ENCODE peak calls at places on chromosomes 2 and 18, in eight cellular contexts. One of them, this sample, is unnamed.
A peak's percentile ranks its signal among the peaks of the same experiment; 100 is the strongest.

GRCh38 chr18:46416706-46417638 is 240.0 kb downstream of the LOXHD1 start:
- DNase-seq in astrocyte of the spinal cord: no peak
- DNase-seq in breast epithelium: no peak
- DNase-seq in fibroblast of lung: no peak
- DNase-seq in fibroblast of the aortic adventitia: no peak
- DNase-seq in Calu3: no peak
- DNase-seq in GM23338: peak; percentile 41
- DNase-seq in heart left ventricle: no peak
- DNase-seq in this sample: no peak

GRCh38 chr2:127025357-127026062 is 81.4 kb downstream of the BIN1 start:
- DNase-seq in astrocyte of the spinal cord: peak; percentile 81
- DNase-seq in GM23338: peak; percentile 90
- DNase-seq in heart left ventricle: peak; percentile 81
- DNase-seq in fibroblast of the aortic adventitia: peak; percentile 70
- DNase-seq in Calu3: peak; percentile 42
- DNase-seq in fibroblast of lung: peak; percentile 95
- DNase-seq in breast epithelium: no peak
- DNase-seq in this sample: no peak

GRCh38 chr2:54471221-54471711 is 15.1 kb downstream of the SPTBN1 start:
- DNase-seq in Calu3: peak; percentile 28
- DNase-seq in heart left ventricle: no peak
- DNase-seq in fibroblast of the aortic adventitia: peak; percentile 92
- DNase-seq in breast epithelium: no peak
- DNase-seq in fibroblast of lung: peak; percentile 90
- DNase-seq in GM23338: no peak
- DNase-seq in astrocyte of the spinal cord: peak; percentile 64
- DNase-seq in this sample: peak; percentile 53

GRCh38 chr2:118120001-118120400 is 31.7 kb downstream of the INSIG2 start:
- DNase-seq in fibroblast of lung: peak; percentile 36
- DNase-seq in astrocyte of the spinal cord: no peak
- DNase-seq in fibroblast of the aortic adventitia: peak; percentile 20
- DNase-seq in GM23338: no peak
- DNase-seq in heart left ventricle: no peak
- DNase-seq in Calu3: no peak
- DNase-seq in breast epithelium: no peak
- DNase-seq in this sample: no peak

GRCh38 chr18:5890606-5891360 is 4.5 kb downstream of the TMEM200C start:
- DNase-seq in breast epithelium: no peak
- DNase-seq in astrocyte of the spinal cord: no peak
- DNase-seq in fibroblast of lung: peak; percentile 51
- DNase-seq in fibroblast of the aortic adventitia: no peak
- DNase-seq in GM23338: peak; percentile 83
- DNase-seq in Calu3: no peak
- DNase-seq in heart left ventricle: peak; percentile 68
- DNase-seq in this sample: peak; percentile 67

GRCh38 chr2:45610281-45611019 is 617 bp downstream of the SRBD1 start:
- DNase-seq in breast epithelium: peak; percentile 27
- DNase-seq in fibroblast of the aortic adventitia: peak; percentile 72
- DNase-seq in astrocyte of the spinal cord: peak; percentile 69
- DNase-seq in fibroblast of lung: peak; percentile 62
- DNase-seq in Calu3: peak; percentile 56
- DNase-seq in heart left ventricle: peak; percentile 66
- DNase-seq in GM23338: peak; percentile 89
- DNase-seq in this sample: no peak

GRCh38 chr2:36367497-36368353 is 12.1 kb downstream of the CRIM1 start:
- DNase-seq in fibroblast of the aortic adventitia: peak; percentile 57
- DNase-seq in heart left ventricle: no peak
- DNase-seq in fibroblast of lung: peak; percentile 57
- DNase-seq in GM23338: peak; percentile 80
- DNase-seq in breast epithelium: no peak
- DNase-seq in astrocyte of the spinal cord: no peak
- DNase-seq in Calu3: peak; percentile 9
- DNase-seq in this sample: no peak

GRCh38 chr18:72161686-72162085 is 382.5 kb downstream of the CBLN2 start:
- DNase-seq in breast epithelium: no peak
- DNase-seq in heart left ventricle: no peak
- DNase-seq in Calu3: no peak
- DNase-seq in astrocyte of the spinal cord: peak; percentile 10
- DNase-seq in fibroblast of the aortic adventitia: no peak
- DNase-seq in GM23338: no peak
- DNase-seq in fibroblast of lung: peak; percentile 9
- DNase-seq in this sample: no peak

GRCh38 chr2:219126555-219126954 is 34.1 kb downstream of the NHEJ1 start:
- DNase-seq in heart left ventricle: no peak
- DNase-seq in astrocyte of the spinal cord: no peak
- DNase-seq in fibroblast of lung: no peak
- DNase-seq in GM23338: no peak
- DNase-seq in breast epithelium: no peak
- DNase-seq in fibroblast of the aortic adventitia: no peak
- DNase-seq in Calu3: no peak
- DNase-seq in this sample: no peak

GRCh38 chr2:98346259-98347236 is at the start of gene CNGA3:
- DNase-seq in heart left ventricle: no peak
- DNase-seq in fibroblast of lung: peak; percentile 31
- DNase-seq in GM23338: peak; percentile 72
- DNase-seq in breast epithelium: no peak
- DNase-seq in astrocyte of the spinal cord: peak; percentile 35
- DNase-seq in fibroblast of the aortic adventitia: peak; percentile 24
- DNase-seq in Calu3: peak; percentile 16
- DNase-seq in this sample: peak; percentile 78

GRCh38 chr2:88656690-88657089 is 29.4 kb upstream of the EIF2AK3 start:
- DNase-seq in Calu3: no peak
- DNase-seq in breast epithelium: no peak
- DNase-seq in GM23338: no peak
- DNase-seq in fibroblast of the aortic adventitia: peak; percentile 69
- DNase-seq in fibroblast of lung: peak; percentile 72
- DNase-seq in astrocyte of the spinal cord: no peak
- DNase-seq in heart left ventricle: no peak
- DNase-seq in this sample: no peak

GRCh38 chr2:175743020-175743419 is 259.0 kb downstream of the LNPK start:
- DNase-seq in GM23338: no peak
- DNase-seq in fibroblast of the aortic adventitia: peak; percentile 13
- DNase-seq in heart left ventricle: no peak
- DNase-seq in Calu3: no peak
- DNase-seq in breast epithelium: no peak
- DNase-seq in fibroblast of lung: peak; percentile 33
- DNase-seq in astrocyte of the spinal cord: no peak
- DNase-seq in this sample: no peak

GRCh38 chr18:75937306-75937705 is 509.8 kb upstream of the SMIM21 start:
- DNase-seq in astrocyte of the spinal cord: no peak
- DNase-seq in Calu3: no peak
- DNase-seq in breast epithelium: no peak
- DNase-seq in fibroblast of the aortic adventitia: no peak
- DNase-seq in GM23338: peak; percentile 50
- DNase-seq in heart left ventricle: no peak
- DNase-seq in fibroblast of lung: no peak
- DNase-seq in this sample: no peak

GRCh38 chr18:74841248-74841647 is 243.6 kb downstream of the ZNF407 start:
- DNase-seq in astrocyte of the spinal cord: no peak
- DNase-seq in GM23338: no peak
- DNase-seq in fibroblast of the aortic adventitia: no peak
- DNase-seq in Calu3: no peak
- DNase-seq in breast epithelium: no peak
- DNase-seq in fibroblast of lung: no peak
- DNase-seq in heart left ventricle: no peak
- DNase-seq in this sample: no peak

GRCh38 chr2:235848055-235848454 is 320.1 kb downstream of the GBX2 start:
- DNase-seq in astrocyte of the spinal cord: no peak
- DNase-seq in breast epithelium: no peak
- DNase-seq in heart left ventricle: no peak
- DNase-seq in GM23338: no peak
- DNase-seq in fibroblast of lung: no peak
- DNase-seq in fibroblast of the aortic adventitia: no peak
- DNase-seq in Calu3: no peak
- DNase-seq in this sample: no peak

GRCh38 chr2:74128206-74128605 is 19.5 kb downstream of the BOLA3 start:
- DNase-seq in Calu3: no peak
- DNase-seq in heart left ventricle: no peak
- DNase-seq in fibroblast of lung: no peak
- DNase-seq in GM23338: peak; percentile 72
- DNase-seq in astrocyte of the spinal cord: no peak
- DNase-seq in fibroblast of the aortic adventitia: no peak
- DNase-seq in breast epithelium: no peak
- DNase-seq in this sample: no peak
- TF ChIP-seq CTCF in Calu3: no peak
- TF ChIP-seq CTCF in heart left ventricle: no peak
- TF ChIP-seq CTCF in fibroblast of lung: peak; percentile 39
- TF ChIP-seq CTCF in GM23338: peak; percentile 77
- TF ChIP-seq CTCF in astrocyte of the spinal cord: peak; percentile 27
- TF ChIP-seq CTCF in fibroblast of the aortic adventitia: peak; percentile 19
- TF ChIP-seq CTCF in breast epithelium: no peak
- TF ChIP-seq CTCF in this sample: no peak

GRCh38 chr2:240876035-240876474 is 7.4 kb downstream of the AGXT start:
- DNase-seq in heart left ventricle: no peak
- DNase-seq in astrocyte of the spinal cord: no peak
- DNase-seq in GM23338: no peak
- DNase-seq in Calu3: no peak
- DNase-seq in fibroblast of lung: no peak
- DNase-seq in fibroblast of the aortic adventitia: no peak
- DNase-seq in breast epithelium: no peak
- DNase-seq in this sample: no peak

GRCh38 chr2:240875228-240876034 is 6.8 kb downstream of the AGXT start:
- DNase-seq in GM23338: no peak
- DNase-seq in heart left ventricle: no peak
- DNase-seq in fibroblast of the aortic adventitia: no peak
- DNase-seq in breast epithelium: no peak
- DNase-seq in fibroblast of lung: no peak
- DNase-seq in Calu3: no peak
- DNase-seq in astrocyte of the spinal cord: no peak
- DNase-seq in this sample: no peak

GRCh38 chr2:240878341-240878936 is 9.8 kb downstream of the AGXT start:
- DNase-seq in Calu3: no peak
- DNase-seq in breast epithelium: no peak
- DNase-seq in fibroblast of lung: no peak
- DNase-seq in fibroblast of the aortic adventitia: no peak
- DNase-seq in heart left ventricle: no peak
- DNase-seq in GM23338: no peak
- DNase-seq in astrocyte of the spinal cord: no peak
- DNase-seq in this sample: no peak

GRCh38 chr2:240877460-240878340 is 9.1 kb downstream of the AGXT start:
- DNase-seq in fibroblast of the aortic adventitia: no peak
- DNase-seq in GM23338: no peak
- DNase-seq in astrocyte of the spinal cord: no peak
- DNase-seq in breast epithelium: no peak
- DNase-seq in fibroblast of lung: no peak
- DNase-seq in heart left ventricle: no peak
- DNase-seq in Calu3: no peak
- DNase-seq in this sample: no peak

GRCh38 chr2:240876475-240877251 is 8.0 kb downstream of the AGXT start:
- DNase-seq in Calu3: no peak
- DNase-seq in fibroblast of the aortic adventitia: no peak
- DNase-seq in astrocyte of the spinal cord: no peak
- DNase-seq in heart left ventricle: no peak
- DNase-seq in fibroblast of lung: no peak
- DNase-seq in GM23338: no peak
- DNase-seq in breast epithelium: no peak
- DNase-seq in this sample: no peak
- TF ChIP-seq CTCF in Calu3: no peak
- TF ChIP-seq CTCF in fibroblast of the aortic adventitia: no peak
- TF ChIP-seq CTCF in astrocyte of the spinal cord: no peak
- TF ChIP-seq CTCF in heart left ventricle: no peak
- TF ChIP-seq CTCF in fibroblast of lung: no peak
- TF ChIP-seq CTCF in GM23338: no peak
- TF ChIP-seq CTCF in breast epithelium: no peak
- TF ChIP-seq CTCF in this sample: no peak

DNA sequence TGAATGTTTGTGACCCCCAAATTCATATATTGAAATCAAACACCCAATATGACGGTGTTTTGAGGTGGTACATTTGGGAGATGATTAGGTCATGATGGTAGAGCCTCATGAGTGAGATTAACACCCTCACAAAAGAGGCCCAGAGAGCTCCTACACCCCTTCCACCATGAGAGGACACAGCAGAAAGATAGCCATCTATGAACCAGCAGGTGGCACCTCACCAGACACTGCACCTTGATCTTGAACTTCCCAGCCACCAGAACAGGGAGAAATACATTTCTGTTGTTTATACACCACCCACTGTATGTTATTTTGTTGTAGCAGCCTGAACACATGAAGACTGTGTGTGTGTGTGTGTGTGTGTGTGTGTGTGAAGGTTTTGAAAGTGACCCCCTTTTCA is 58.1 kb downstream of the ST3GAL5 start:
- DNase-seq in astrocyte of the spinal cord: no peak
- DNase-seq in Calu3: no peak
- DNase-seq in heart left ventricle: no peak
- DNase-seq in breast epithelium: peak; percentile 4
- DNase-seq in GM23338: no peak
- DNase-seq in fibroblast of the aortic adventitia: no peak
- DNase-seq in fibroblast of lung: no peak
- DNase-seq in this sample: no peak
- TF ChIP-seq CTCF in astrocyte of the spinal cord: peak; percentile 13
- TF ChIP-seq CTCF in Calu3: no peak
- TF ChIP-seq CTCF in heart left ventricle: no peak
- TF ChIP-seq CTCF in breast epithelium: no peak
- TF ChIP-seq CTCF in GM23338: no peak
- TF ChIP-seq CTCF in fibroblast of the aortic adventitia: no peak
- TF ChIP-seq CTCF in fibroblast of lung: no peak
- TF ChIP-seq CTCF in this sample: no peak

GRCh38 chr18:79825913-79826312 is 28.2 kb downstream of the KCNG2 start:
- DNase-seq in heart left ventricle: peak; percentile 57
- DNase-seq in astrocyte of the spinal cord: no peak
- DNase-seq in fibroblast of lung: no peak
- DNase-seq in Calu3: no peak
- DNase-seq in GM23338: no peak
- DNase-seq in fibroblast of the aortic adventitia: no peak
- DNase-seq in breast epithelium: no peak
- DNase-seq in this sample: no peak

GRCh38 chr18:79823120-79823519 is 25.4 kb downstream of the KCNG2 start:
- DNase-seq in Calu3: no peak
- DNase-seq in fibroblast of lung: no peak
- DNase-seq in heart left ventricle: peak; percentile 56
- DNase-seq in breast epithelium: no peak
- DNase-seq in fibroblast of the aortic adventitia: no peak
- DNase-seq in astrocyte of the spinal cord: no peak
- DNase-seq in GM23338: no peak
- DNase-seq in this sample: no peak

GRCh38 chr18:79828258-79828657 is 30.5 kb downstream of the KCNG2 start:
- DNase-seq in fibroblast of lung: no peak
- DNase-seq in astrocyte of the spinal cord: no peak
- DNase-seq in fibroblast of the aortic adventitia: no peak
- DNase-seq in heart left ventricle: no peak
- DNase-seq in breast epithelium: no peak
- DNase-seq in GM23338: no peak
- DNase-seq in Calu3: no peak
- DNase-seq in this sample: no peak

GRCh38 chr18:79829136-79829854 is 31.6 kb downstream of the KCNG2 start:
- DNase-seq in heart left ventricle: no peak
- DNase-seq in fibroblast of the aortic adventitia: no peak
- DNase-seq in breast epithelium: no peak
- DNase-seq in fibroblast of lung: no peak
- DNase-seq in astrocyte of the spinal cord: no peak
- DNase-seq in Calu3: no peak
- DNase-seq in GM23338: no peak
- DNase-seq in this sample: no peak

DNA sequence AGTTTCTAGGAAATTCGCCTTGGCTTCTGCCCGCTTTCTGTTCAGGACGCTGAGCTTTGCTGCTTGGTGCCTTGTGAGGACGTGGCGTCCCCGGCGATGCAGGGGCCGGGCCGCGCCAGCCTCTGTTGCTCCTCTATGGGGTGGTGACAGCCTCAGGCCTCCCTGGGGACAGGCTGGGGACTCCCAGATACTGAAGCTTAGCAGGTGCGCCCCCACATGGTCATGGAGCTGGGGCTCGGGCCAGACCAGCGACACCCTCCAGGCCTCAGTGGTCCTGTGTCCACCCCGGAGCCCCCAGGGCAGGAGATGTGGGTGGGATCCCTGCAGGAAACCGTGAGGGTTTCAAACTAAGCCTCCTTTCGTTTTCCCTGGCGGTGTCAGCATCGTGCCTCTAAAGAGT is 29.2 kb downstream of the KCNG2 start:
- DNase-seq in heart left ventricle: no peak
- DNase-seq in GM23338: peak; percentile 53
- DNase-seq in fibroblast of lung: no peak
- DNase-seq in fibroblast of the aortic adventitia: no peak
- DNase-seq in astrocyte of the spinal cord: no peak
- DNase-seq in Calu3: no peak
- DNase-seq in breast epithelium: no peak
- DNase-seq in this sample: no peak
- TF ChIP-seq CTCF in heart left ventricle: no peak
- TF ChIP-seq CTCF in GM23338: peak; percentile 49
- TF ChIP-seq CTCF in fibroblast of lung: no peak
- TF ChIP-seq CTCF in fibroblast of the aortic adventitia: no peak
- TF ChIP-seq CTCF in astrocyte of the spinal cord: no peak
- TF ChIP-seq CTCF in Calu3: no peak
- TF ChIP-seq CTCF in breast epithelium: no peak
- TF ChIP-seq CTCF in this sample: no peak

This sample was measured in mesothelial cell of epicardium.